ENCODE peak calls at places on chromosomes 5 and 9, in eight cellular contexts. I is psoas muscle, C is heart right ventricle, U is AG04450, X is tibial nerve, T is GM12865, Y is upper lobe of right lung, Q is A549. A is an unnamed sample.

GRCh38 chr9:97363661-97364299 is 48.1 kb upstream of the TDRD7 start:
- DNase-seq in Q (no peak), T (peak; percentile 72), X (no peak), C (no peak), I (no peak), Y (no peak), U (no peak), A (no peak)

GRCh38 chr9:10366171-10366779 is 246.5 kb downstream of the PTPRD start:
- DNase-seq in I (no peak), Y (no peak), C (peak; percentile 4), X (peak; percentile 12), T (peak; percentile 40), U (no peak), Q (peak; percentile 29), A (peak; percentile 11)

GRCh38 chr9:136965771-136966484 is 11.4 kb upstream of the PTGDS start:
- DNase-seq in Y (no peak), U (no peak), X (no peak), I (no peak), C (peak; percentile 43), T (peak; percentile 58), Q (no peak), A (no peak)

GRCh38 chr9:76658510-76659231 is 105.6 kb upstream of the PCA3 start:
- DNase-seq in U (peak; percentile 43), Y (no peak), Q (peak; percentile 37), I (no peak), X (no peak), C (no peak), T (peak; percentile 63), A (no peak)

GRCh38 chr5:154370119-154370518 is 75.7 kb upstream of the SAP30L start:
- DNase-seq in Y (no peak), X (no peak), Q (no peak), T (no peak), I (no peak), C (no peak), U (no peak), A (no peak)

GRCh38 chr9:117458066-117458465 is 43.2 kb upstream of the ASTN2 start:
- DNase-seq in Y (no peak), Q (no peak), I (no peak), U (no peak), T (no peak), C (no peak), X (no peak), A (peak; percentile 16)

GRCh38 chr9:79565245-79565644 is 6.5 kb upstream of the TLE4 start:
- DNase-seq in I (no peak), X (no peak), Q (no peak), T (peak; percentile 88), C (no peak), Y (no peak), U (no peak), A (no peak)

GRCh38 chr9:137172907-137173794 is 1.3 kb upstream of the TMEM210 start:
- DNase-seq in T (no peak), U (no peak), Q (no peak), C (no peak), I (no peak), Y (no peak), X (no peak), A (no peak)

GRCh38 chr5:80867233-80867632 is 92.9 kb upstream of the RASGRF2 start:
- DNase-seq in I (no peak), T (no peak), C (no peak), Q (no peak), U (no peak), X (no peak), Y (no peak), A (no peak)

GRCh38 chr5:80864109-80864508 is 96.1 kb upstream of the RASGRF2 start:
- DNase-seq in X (no peak), Q (no peak), T (no peak), U (no peak), I (no peak), C (no peak), Y (no peak), A (no peak)

GRCh38 chr5:80864706-80865435 is 95.3 kb upstream of the RASGRF2 start:
- DNase-seq in I (no peak), U (no peak), T (peak; percentile 17), Y (no peak), X (no peak), Q (no peak), C (no peak), A (no peak)

GRCh38 chr5:80865547-80865946 is 94.6 kb upstream of the RASGRF2 start:
- DNase-seq in X (peak; percentile 15), I (no peak), C (no peak), U (no peak), Y (no peak), T (no peak), Q (no peak), A (no peak)

GRCh38 chr5:80866372-80866771 is 93.8 kb upstream of the RASGRF2 start:
- DNase-seq in C (no peak), Q (no peak), X (no peak), I (no peak), T (no peak), U (no peak), Y (no peak), A (no peak)
- TF ChIP-seq CTCF in C (no peak), Q (no peak), X (no peak), I (no peak), T (no peak), U (no peak), Y (no peak), A (no peak)

GRCh38 chr9:125119643-125120286 is 23.6 kb downstream of the SCAI start:
- DNase-seq in X (no peak), I (no peak), U (no peak), Y (no peak), Q (no peak), C (no peak), T (no peak), A (peak; percentile 17)
- H3K4me3 ChIP-seq in X (no peak overlapping the region), I (no peak overlapping the region), U (no peak overlapping the region), Y (no peak overlapping the region), Q (no peak overlapping the region), C (no peak overlapping the region), T (no peak overlapping the region), A (no peak overlapping the region)

DNA sequence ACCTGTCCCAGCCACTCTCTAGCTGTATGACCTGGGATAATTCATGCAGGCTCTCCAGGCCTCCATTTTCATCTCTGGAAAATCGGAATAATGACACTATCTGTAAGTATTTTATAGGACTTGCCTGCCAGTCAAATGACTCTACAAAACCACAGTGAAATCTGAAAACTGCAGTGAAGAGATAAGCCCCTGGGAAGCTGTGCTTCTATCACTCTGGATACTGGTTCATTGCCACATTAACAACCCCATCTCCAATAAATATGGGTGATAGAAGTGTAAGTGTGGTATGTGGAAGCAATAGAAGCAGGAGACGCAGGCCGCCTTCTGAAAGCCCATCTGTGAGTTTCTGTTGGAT is 31.8 kb downstream of the WHRN start:
- DNase-seq in U (no peak), C (no peak), I (no peak), Y (no peak), T (no peak), X (no peak), Q (no peak), A (no peak)
- TF ChIP-seq CTCF in U (no peak), C (no peak), I (no peak), Y (no peak), T (no peak), X (no peak), Q (no peak), A (no peak)

GRCh38 chr5:124745367-124746251 is 830 bp downstream of the ZNF608 start:
- DNase-seq in T (peak; percentile 72), C (peak; percentile 12), Q (no peak), X (no peak), U (no peak), I (no peak), Y (no peak), A (peak; percentile 14)

GRCh38 chr5:124748687-124749594 is 2.5 kb upstream of the ZNF608 start:
- DNase-seq in C (peak; percentile 84), U (peak; percentile 78), X (peak; percentile 67), T (peak; percentile 96), Q (peak; percentile 90), Y (peak; percentile 75), I (peak; percentile 66), A (peak; percentile 92)

GRCh38 chr5:124746252-124746915 is at the start of gene ZNF608:
- DNase-seq in U (no peak), T (peak; percentile 36), Y (no peak), C (peak; percentile 34), X (peak; percentile 56), I (no peak), Q (peak; percentile 35), A (peak; percentile 29)

GRCh38 chr5:124747770-124748686 is 1.6 kb upstream of the ZNF608 start:
- DNase-seq in X (no peak), T (peak; percentile 81), I (no peak), Y (no peak), U (no peak), Q (peak; percentile 4), C (peak; percentile 11), A (peak; percentile 21)

GRCh38 chr5:124746916-124747769 is 704 bp upstream of the ZNF608 start:
- DNase-seq in I (peak; percentile 87), T (peak; percentile 96), X (peak; percentile 92), Q (peak; percentile 83), C (peak; percentile 90), U (peak; percentile 84), Y (peak; percentile 81), A (peak; percentile 88)
- H3K4me3 ChIP-seq in I (peak overlapping the region; percentile 83), T (peak overlapping the region; percentile 95), X (peak overlapping the region; percentile 62), Q (peak overlapping the region; percentile 46), C (peak overlapping the region; percentile 78), U (peak overlapping the region; percentile 77), Y (peak overlapping the region; percentile 70), A (peak overlapping the region; percentile 99)

DNA sequence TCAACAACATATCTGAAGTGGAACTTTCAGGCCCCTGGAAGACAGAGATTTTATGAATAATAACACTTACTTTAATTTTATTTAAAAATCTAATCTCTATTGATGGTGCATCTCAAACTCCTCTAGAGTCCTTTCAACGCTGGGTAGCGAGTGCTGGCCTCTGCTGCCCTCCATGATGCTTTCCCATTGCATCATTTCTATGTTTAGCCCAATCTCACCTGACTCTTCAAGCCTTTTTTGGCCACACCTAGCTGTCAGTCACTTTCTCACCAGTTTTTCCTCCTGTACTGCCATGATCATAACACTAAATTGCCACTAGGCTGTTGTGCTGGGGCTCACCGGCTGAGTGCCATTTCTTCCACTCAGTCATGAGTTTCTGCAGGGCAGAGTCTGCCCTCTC is 396.1 kb upstream of the DAP start:
- DNase-seq in I (no peak), C (no peak), X (no peak), T (no peak), Y (no peak), U (no peak), Q (no peak), A (no peak)
- TF ChIP-seq CTCF in I (no peak), C (no peak), X (no peak), T (no peak), Y (no peak), U (no peak), Q (no peak), A (no peak)

A was measured in WERI-Rb-1.